ENCODE peak calls at places on chromosome 7, in six cellular contexts. Y is neural crest cell; S is body of pancreas; A is activated CD4-positive, alpha-beta T cell treated with anti-CD3 and anti-CD28 coated beads, Interleukin-2, amount 50 U/mL, for 48 hours; Q is stimulated activated CD4-positive, alpha-beta T cell treated with anti-CD3 and anti-CD28 coated beads, Interleukin-1b, Interleukin-23, amount 100 ng/mL, for 4 hours; C is SK-N-SH. U is an unnamed sample.

GRCh38 chr7:33841658-33842057 is 63.7 kb upstream of the BMPER start:
- DNase-seq in Y (no peak), S (peak), A (no peak), Q (no peak), C (no peak), U (no peak)

GRCh38 chr7:150986099-150986512 is 4.7 kb upstream of the NOS3 start:
- DNase-seq in Y (peak), S (peak), A (peak), Q (peak), C (peak), U (no peak)

GRCh38 chr7:44824894-44825526 is 22.9 kb downstream of the H2AZ2 start:
- DNase-seq in Y (no peak), S (no peak), A (no peak), Q (no peak), C (no peak), U (no peak)

GRCh38 chr7:123994449-123994848 is 38.4 kb downstream of the TMEM229A start:
- DNase-seq in Y (no peak), S (no peak), A (no peak), Q (no peak), C (no peak), U (no peak)

GRCh38 chr7:4144801-4145470 is 537.2 kb upstream of the FOXK1 start:
- DNase-seq in Y (peak), S (no peak), A (no peak), Q (no peak), C (peak), U (peak)

GRCh38 chr7:43138710-43139601 is 26.5 kb downstream of the HECW1 start:
- DNase-seq in Y (no peak), S (no peak), A (no peak), Q (no peak), C (no peak), U (no peak)

GRCh38 chr7:51034531-51035264 is 252.0 kb upstream of the GRB10 start:
- DNase-seq in Y (no peak), S (peak), A (no peak), Q (no peak), C (no peak), U (no peak)

GRCh38 chr7:72316148-72316547 is 96.0 kb downstream of the CALN1 start:
- DNase-seq in Y (no peak), S (no peak), A (no peak), Q (no peak), C (no peak), U (no peak)

GRCh38 chr7:17408245-17408903 is 109.9 kb downstream of the AHR start:
- DNase-seq in Y (no peak), S (peak), A (no peak), Q (no peak), C (no peak), U (no peak)

GRCh38 chr7:141328290-141328689 is 222.9 kb upstream of the AGK start:
- DNase-seq in Y (no peak), S (no peak), A (no peak), Q (no peak), C (no peak), U (no peak)

GRCh38 chr7:115585015-115585655 is 445.4 kb downstream of the TFEC start:
- DNase-seq in Y (no peak), S (no peak), A (no peak), Q (no peak), C (no peak), U (no peak)

GRCh38 chr7:90613088-90613498 is 17.0 kb downstream of the CDK14 start:
- DNase-seq in Y (no peak), S (no peak), A (no peak), Q (no peak), C (no peak), U (no peak)

GRCh38 chr7:143906895-143907294 is 4.9 kb upstream of the TCAF1 start:
- DNase-seq in Y (no peak), S (no peak), A (no peak), Q (no peak), C (no peak), U (no peak)

GRCh38 chr7:84941936-84942335 is 244.9 kb downstream of the SEMA3D start:
- DNase-seq in Y (no peak), S (no peak), A (no peak), Q (no peak), C (no peak), U (no peak)

GRCh38 chr7:50068850-50069551 is 24.0 kb downstream of the ZPBP start:
- DNase-seq in Y (no peak), S (peak), A (peak), Q (no peak), C (no peak), U (peak)

GRCh38 chr7:66894463-66895080 is 26.5 kb upstream of the TMEM248 start:
- DNase-seq in Y (no peak), S (no peak), A (no peak), Q (no peak), C (no peak), U (no peak)

GRCh38 chr7:77786741-77787140 is 11.5 kb downstream of the TMEM60 start:
- DNase-seq in Y (no peak), S (no peak), A (no peak), Q (no peak), C (no peak), U (no peak)

GRCh38 chr7:141335164-141335563 is 216.0 kb upstream of the AGK start:
- DNase-seq in Y (no peak), S (no peak), A (no peak), Q (no peak), C (no peak), U (no peak)

GRCh38 chr7:29563590-29564454 is at the start of gene PRR15:
- DNase-seq in Y (peak), S (peak), A (no peak), Q (no peak), C (peak), U (peak)

GRCh38 chr7:4681922-4682620 is at the start of gene FOXK1:
- DNase-seq in Y (peak), S (peak), A (peak), Q (peak), C (peak), U (peak)

GRCh38 chr7:135181261-135181928 is 10.9 kb upstream of the CYREN start:
- DNase-seq in Y (no peak), S (no peak), A (no peak), Q (no peak), C (no peak), U (no peak)

GRCh38 chr7:30331338-30331737 is 46.9 kb downstream of the ZNRF2 start:
- DNase-seq in Y (no peak), S (no peak), A (no peak), Q (no peak), C (no peak), U (no peak)

GRCh38 chr7:19119372-19119771 is 1.9 kb upstream of the TWIST1 start:
- DNase-seq in Y (no peak), S (no peak), A (no peak), Q (no peak), C (no peak), U (no peak)

GRCh38 chr7:12130664-12131063 is 80.4 kb upstream of the TMEM106B start:
- DNase-seq in Y (no peak), S (no peak), A (no peak), Q (no peak), C (no peak), U (no peak)

GRCh38 chr7:85094046-85094720 is 92.7 kb downstream of the SEMA3D start:
- DNase-seq in Y (no peak), S (no peak), A (no peak), Q (no peak), C (no peak), U (no peak)

GRCh38 chr7:158473238-158473637 is 114.4 kb downstream of the PTPRN2 start:
- DNase-seq in Y (peak), S (no peak), A (no peak), Q (no peak), C (no peak), U (no peak)

GRCh38 chr7:3089493-3089892 is 45.8 kb upstream of the CARD11 start:
- DNase-seq in Y (peak), S (peak), A (no peak), Q (no peak), C (peak), U (no peak)

GRCh38 chr7:133854739-133855138 is 272.4 kb upstream of the LRGUK start:
- DNase-seq in Y (no peak), S (no peak), A (no peak), Q (no peak), C (peak), U (peak)

GRCh38 chr7:133139350-133139749 is 57.5 kb upstream of the CHCHD3 start:
- DNase-seq in Y (peak), S (peak), A (no peak), Q (no peak), C (no peak), U (no peak)

U was measured in prostate gland.